ENCODE peak calls at places on chromosomes 6 and 20, in eight cellular contexts. E is cardiac muscle cell; X is astrocyte of the spinal cord; W is CD8-positive, alpha-beta T cell; H is MCF 10A; T is mucosa of descending colon; F is chondrocyte; D is osteocyte. O is an unnamed sample.

GRCh38 chr6:111978826-111979225 is 75.1 kb upstream of the CCN6 start:
- DNase-seq in T (no peak), W (no peak), D (no peak), H (no peak), E (no peak), X (peak; percentile 28), F (no peak), O (no peak)

GRCh38 chr6:132712366-132712765 is 1.5 kb downstream of the VNN1 start:
- DNase-seq in X (peak; percentile 4), D (no peak), T (no peak), W (no peak), H (peak; percentile 30), F (no peak), E (no peak), O (no peak)

GRCh38 chr6:27837636-27838512 is 74.3 kb downstream of the OR2B2 start:
- DNase-seq in W (peak; percentile 74), T (peak; percentile 93), X (peak; percentile 99), H (peak; percentile 98), E (peak; percentile 95), F (peak; percentile 96), D (peak; percentile 92), O (peak; percentile 87)

GRCh38 chr6:156102129-156102528 is 646.5 kb upstream of the NOX3 start:
- DNase-seq in D (no peak), H (peak; percentile 30), T (no peak), F (no peak), E (no peak), W (no peak), X (no peak), O (peak; percentile 10)

GRCh38 chr6:152167639-152168603 is 360.4 kb downstream of the ESR1 start:
- DNase-seq in E (peak; percentile 20), F (no peak), D (no peak), X (no peak), W (no peak), T (no peak), H (no peak), O (no peak)

GRCh38 chr6:154518386-154518785 is 7.9 kb upstream of the CNKSR3 start:
- DNase-seq in F (no peak), H (no peak), D (no peak), W (no peak), X (no peak), T (no peak), E (no peak), O (no peak)

GRCh38 chr6:47473791-47474351 is 3.7 kb upstream of the CD2AP start:
- DNase-seq in F (no peak), D (no peak), W (no peak), E (no peak), H (no peak), T (no peak), X (no peak), O (no peak)

GRCh38 chr6:12421596-12421995 is 131.4 kb downstream of the EDN1 start:
- DNase-seq in W (no peak), D (no peak), T (no peak), X (no peak), H (no peak), F (no peak), E (no peak), O (no peak)

GRCh38 chr20:43243672-43244269 is 54.1 kb upstream of the PTPRT start:
- DNase-seq in W (no peak), E (peak; percentile 13), F (no peak), D (no peak), T (no peak), H (peak; percentile 10), X (no peak), O (no peak)

GRCh38 chr20:47502271-47502730 is 614 bp downstream of the NCOA3 start:
- DNase-seq in D (no peak), X (peak; percentile 14), E (peak; percentile 34), H (peak; percentile 16), F (no peak), T (peak; percentile 59), W (peak; percentile 37), O (peak; percentile 33)

GRCh38 chr20:61773926-61774587 is 291.6 kb downstream of the TAF4 start:
- DNase-seq in H (no peak), W (no peak), F (peak; percentile 57), T (no peak), D (no peak), E (no peak), X (no peak), O (no peak)

GRCh38 chr20:31698803-31699718 is 23.6 kb downstream of the BCL2L1 start:
- DNase-seq in E (no peak), X (peak; percentile 94), H (peak; percentile 76), D (no peak), T (no peak), W (no peak), F (no peak), O (peak; percentile 67)

GRCh38 chr20:12847862-12848261 is 160.9 kb upstream of the SPTLC3 start:
- DNase-seq in X (peak; percentile 15), D (no peak), W (no peak), E (peak; percentile 83), T (no peak), H (peak; percentile 45), F (no peak), O (no peak)

GRCh38 chr6:143397229-143398222 is 53.0 kb downstream of the ADAT2 start:
- DNase-seq in W (peak; percentile 20), E (peak; percentile 3), H (peak; percentile 99), F (no peak), T (peak; percentile 74), D (no peak), X (peak; percentile 92), O (peak; percentile 55)

GRCh38 chr20:235891-236290 is 8.8 kb downstream of the DEFB129 start:
- DNase-seq in D (no peak), X (peak; percentile 5), F (no peak), W (no peak), T (no peak), H (peak; percentile 47), E (no peak), O (no peak)

GRCh38 chr6:154127638-154128037 is 88.6 kb downstream of the OPRM1 start:
- DNase-seq in F (no peak), T (no peak), X (no peak), E (no peak), H (no peak), D (no peak), W (no peak), O (no peak)

GRCh38 chr6:69835414-69836179 is 30.8 kb upstream of the COL19A1 start:
- DNase-seq in T (no peak), F (no peak), E (peak; percentile 62), X (peak; percentile 80), W (no peak), D (no peak), H (peak; percentile 60), O (no peak)

GRCh38 chr20:41009960-41010359 is 18.7 kb upstream of the TOP1 start:
- DNase-seq in T (no peak), F (no peak), W (no peak), D (no peak), H (no peak), E (no peak), X (peak; percentile 31), O (no peak)

GRCh38 chr20:56517211-56517610 is 7.3 kb upstream of the FAM209A start:
- DNase-seq in F (no peak), E (no peak), H (no peak), T (no peak), W (no peak), D (no peak), X (no peak), O (no peak)

GRCh38 chr6:134519456-134519855 is 201.5 kb upstream of the SGK1 start:
- DNase-seq in T (peak; percentile 56), W (peak; percentile 47), F (no peak), X (no peak), E (no peak), D (no peak), H (no peak), O (no peak)

GRCh38 chr20:32742322-32743236 is 688 bp downstream of the COMMD7 start:
- DNase-seq in W (peak; percentile 20), T (no peak), F (no peak), D (no peak), E (no peak), H (no peak), X (no peak), O (no peak)

GRCh38 chr6:141744971-141745370 is 387.8 kb upstream of the GJE1 start:
- DNase-seq in X (no peak), D (no peak), E (no peak), W (no peak), F (no peak), H (no peak), T (no peak), O (no peak)

GRCh38 chr6:7691675-7692452 is 34.0 kb upstream of the BMP6 start:
- DNase-seq in E (no peak), F (no peak), H (peak; percentile 77), X (peak; percentile 61), D (no peak), W (no peak), T (no peak), O (peak; percentile 19)

GRCh38 chr6:145736854-145737181 is 1.5 kb upstream of the EPM2A start:
- DNase-seq in H (no peak), F (no peak), D (no peak), W (no peak), X (peak; percentile 64), E (peak; percentile 14), T (no peak), O (peak; percentile 8)

GRCh38 chr6:113623124-113623523 is 234.0 kb upstream of the MARCKS start:
- DNase-seq in F (no peak), W (no peak), X (peak; percentile 46), T (no peak), H (no peak), D (no peak), E (no peak), O (no peak)
- TF ChIP-seq CTCF in F (no peak), W (no peak), X (no peak), T (no peak), H (no peak), D (no peak), E (no peak), O (no peak)

GRCh38 chr20:35497780-35498189 is 31.7 kb downstream of the C20orf173 start:
- DNase-seq in D (no peak), E (no peak), T (peak; percentile 60), H (no peak), W (no peak), F (no peak), X (no peak), O (peak; percentile 23)
- TF ChIP-seq CTCF in D (no peak), E (no peak), T (no peak), H (no peak), W (no peak), F (no peak), X (no peak), O (no peak)

GRCh38 chr20:49821850-49822249 is 9.2 kb downstream of the SLC9A8 start:
- DNase-seq in X (peak; percentile 52), H (peak; percentile 59), T (no peak), E (no peak), F (no peak), D (no peak), W (no peak), O (no peak)
- TF ChIP-seq CTCF in X (peak; percentile 41), H (no peak), T (no peak), E (peak; percentile 53), F (peak; percentile 72), D (peak; percentile 43), W (no peak), O (no peak)

DNA sequence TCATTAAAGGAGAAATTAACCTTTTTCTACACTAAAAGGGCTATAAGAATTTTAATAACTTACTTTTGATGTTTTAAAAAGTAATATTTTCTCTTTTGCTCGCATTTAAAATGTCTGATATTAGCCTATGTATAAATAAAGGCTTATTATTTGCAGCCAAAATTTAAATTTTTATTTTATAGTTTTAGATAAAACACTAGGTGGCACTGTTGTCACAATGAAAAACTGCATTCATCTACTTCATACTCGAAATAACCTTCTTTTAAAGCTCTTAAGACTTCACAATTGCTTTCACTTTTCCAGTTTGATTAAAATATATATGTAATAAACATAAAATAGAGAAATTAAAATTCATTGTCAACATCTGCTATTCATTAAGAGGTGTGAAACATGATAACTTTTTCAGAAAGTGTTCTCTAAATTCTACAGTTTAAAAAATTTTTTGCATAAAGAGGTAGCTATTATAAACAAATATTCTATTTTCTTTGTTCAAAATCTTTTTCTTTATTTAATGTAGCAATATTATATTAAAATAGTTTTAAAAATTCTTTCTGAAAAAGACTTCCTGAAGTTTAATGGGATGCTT is 78.8 kb upstream of the DEFB112 start:
- DNase-seq in H (peak; percentile 23), D (no peak), F (no peak), T (no peak), X (peak; percentile 31), E (peak; percentile 40), W (no peak), O (no peak)
- TF ChIP-seq CTCF in H (peak; percentile 20), D (peak; percentile 63), F (peak; percentile 94), T (no peak), X (peak; percentile 39), E (peak; percentile 42), W (peak; percentile 42), O (no peak)

O was measured in transverse colon.